ENCODE peak calls at places on chromosomes 13 and 19, in four cellular contexts. One of them, this sample, is unnamed.

GRCh38 chr13:39051157-39051556 is 12.9 kb downstream of the NHLRC3 start:
- DNase-seq in thoracic aorta: no peak
- DNase-seq in mammary epithelial cell: peak; percentile 22
- DNase-seq in dorsolateral prefrontal cortex: no peak
- DNase-seq in this sample: no peak

GRCh38 chr13:27583645-27584044 is 36.7 kb downstream of the LNX2 start:
- DNase-seq in thoracic aorta: no peak
- DNase-seq in mammary epithelial cell: no peak
- DNase-seq in dorsolateral prefrontal cortex: no peak
- DNase-seq in this sample: no peak

GRCh38 chr13:27442071-27442647 is 8.2 kb downstream of the MTIF3 start:
- DNase-seq in mammary epithelial cell: no peak
- DNase-seq in dorsolateral prefrontal cortex: no peak
- DNase-seq in thoracic aorta: no peak
- DNase-seq in this sample: no peak

GRCh38 chr19:584240-585001 is 5.3 kb upstream of the HCN2 start:
- DNase-seq in mammary epithelial cell: no peak
- DNase-seq in dorsolateral prefrontal cortex: no peak
- DNase-seq in thoracic aorta: no peak
- DNase-seq in this sample: no peak

GRCh38 chr19:3403489-3404323 is 37.3 kb downstream of the NFIC start:
- DNase-seq in mammary epithelial cell: peak; percentile 11
- DNase-seq in thoracic aorta: peak; percentile 93
- DNase-seq in dorsolateral prefrontal cortex: peak; percentile 77
- DNase-seq in this sample: no peak

GRCh38 chr13:29760561-29760960 is 89.9 kb downstream of the UBL3 start:
- DNase-seq in mammary epithelial cell: no peak
- DNase-seq in dorsolateral prefrontal cortex: no peak
- DNase-seq in thoracic aorta: no peak
- DNase-seq in this sample: no peak

GRCh38 chr19:2207991-2208860 is 27.9 kb downstream of the PLEKHJ1 start:
- DNase-seq in thoracic aorta: peak; percentile 12
- DNase-seq in dorsolateral prefrontal cortex: no peak
- DNase-seq in mammary epithelial cell: no peak
- DNase-seq in this sample: no peak

GRCh38 chr19:13012690-13013608 is 17.7 kb downstream of the NFIX start:
- DNase-seq in dorsolateral prefrontal cortex: no peak
- DNase-seq in thoracic aorta: no peak
- DNase-seq in mammary epithelial cell: peak; percentile 71
- DNase-seq in this sample: no peak

GRCh38 chr19:2782357-2782935 is 627 bp downstream of the SGTA start:
- DNase-seq in thoracic aorta: no peak
- DNase-seq in mammary epithelial cell: peak; percentile 5
- DNase-seq in dorsolateral prefrontal cortex: no peak
- DNase-seq in this sample: no peak

GRCh38 chr19:14023404-14024235 is 4.3 kb upstream of the RLN3 start:
- DNase-seq in thoracic aorta: no peak
- DNase-seq in mammary epithelial cell: peak; percentile 34
- DNase-seq in dorsolateral prefrontal cortex: no peak
- DNase-seq in this sample: no peak

GRCh38 chr19:35253316-35254286 is 4.8 kb downstream of the LSR start:
- DNase-seq in mammary epithelial cell: no peak
- DNase-seq in thoracic aorta: no peak
- DNase-seq in dorsolateral prefrontal cortex: no peak
- DNase-seq in this sample: no peak

GRCh38 chr19:34254552-34255432 is at the start of gene GARRE1:
- DNase-seq in mammary epithelial cell: no peak
- DNase-seq in thoracic aorta: no peak
- DNase-seq in dorsolateral prefrontal cortex: no peak
- DNase-seq in this sample: no peak

GRCh38 chr13:90839061-90839460 is 508.4 kb upstream of the MIR17HG start:
- DNase-seq in thoracic aorta: no peak
- DNase-seq in dorsolateral prefrontal cortex: no peak
- DNase-seq in mammary epithelial cell: peak; percentile 38
- DNase-seq in this sample: peak; percentile 61

GRCh38 chr19:11382898-11383705 is 1.0 kb downstream of the EPOR start:
- DNase-seq in mammary epithelial cell: no peak
- DNase-seq in thoracic aorta: no peak
- DNase-seq in dorsolateral prefrontal cortex: no peak
- DNase-seq in this sample: no peak

GRCh38 chr19:45716314-45717130 is 14.2 kb downstream of the FBXO46 start:
- DNase-seq in mammary epithelial cell: peak; percentile 50
- DNase-seq in dorsolateral prefrontal cortex: no peak
- DNase-seq in thoracic aorta: no peak
- DNase-seq in this sample: no peak

GRCh38 chr13:51742611-51743010 is 61.4 kb downstream of the DHRS12 start:
- DNase-seq in mammary epithelial cell: no peak
- DNase-seq in thoracic aorta: no peak
- DNase-seq in dorsolateral prefrontal cortex: no peak
- DNase-seq in this sample: no peak

GRCh38 chr13:106143930-106144709 is 391.3 kb downstream of the EFNB2 start:
- DNase-seq in dorsolateral prefrontal cortex: no peak
- DNase-seq in thoracic aorta: no peak
- DNase-seq in mammary epithelial cell: peak; percentile 87
- DNase-seq in this sample: peak; percentile 70

GRCh38 chr19:16379521-16380313 is 55.1 kb downstream of the KLF2 start:
- DNase-seq in mammary epithelial cell: no peak
- DNase-seq in thoracic aorta: no peak
- DNase-seq in dorsolateral prefrontal cortex: no peak
- DNase-seq in this sample: no peak

GRCh38 chr13:21256351-21256761 is 79.9 kb downstream of the MRPL57 start:
- DNase-seq in mammary epithelial cell: no peak
- DNase-seq in dorsolateral prefrontal cortex: no peak
- DNase-seq in thoracic aorta: no peak
- DNase-seq in this sample: no peak

GRCh38 chr19:5961969-5962945 is 15.7 kb downstream of the RANBP3 start:
- DNase-seq in dorsolateral prefrontal cortex: no peak
- DNase-seq in mammary epithelial cell: no peak
- DNase-seq in thoracic aorta: no peak
- DNase-seq in this sample: no peak

GRCh38 chr13:32824671-32825070 is 191.6 kb upstream of the KL start:
- DNase-seq in dorsolateral prefrontal cortex: no peak
- DNase-seq in mammary epithelial cell: peak; percentile 29
- DNase-seq in thoracic aorta: no peak
- DNase-seq in this sample: peak; percentile 40

GRCh38 chr19:52945652-52946321 is 16.9 kb downstream of the ZNF816 start:
- DNase-seq in mammary epithelial cell: no peak
- DNase-seq in dorsolateral prefrontal cortex: no peak
- DNase-seq in thoracic aorta: no peak
- DNase-seq in this sample: no peak

GRCh38 chr19:52941941-52942370 is 18.7 kb upstream of the ZNF888 start:
- DNase-seq in dorsolateral prefrontal cortex: no peak
- DNase-seq in mammary epithelial cell: peak; percentile 26
- DNase-seq in thoracic aorta: no peak
- DNase-seq in this sample: no peak

GRCh38 chr19:52943884-52944643 is 18.6 kb downstream of the ZNF816 start:
- DNase-seq in thoracic aorta: no peak
- DNase-seq in mammary epithelial cell: peak; percentile 39
- DNase-seq in dorsolateral prefrontal cortex: no peak
- DNase-seq in this sample: no peak

GRCh38 chr19:52943134-52943883 is 19.4 kb downstream of the ZNF816 start:
- DNase-seq in thoracic aorta: no peak
- DNase-seq in mammary epithelial cell: no peak
- DNase-seq in dorsolateral prefrontal cortex: no peak
- DNase-seq in this sample: no peak

DNA sequence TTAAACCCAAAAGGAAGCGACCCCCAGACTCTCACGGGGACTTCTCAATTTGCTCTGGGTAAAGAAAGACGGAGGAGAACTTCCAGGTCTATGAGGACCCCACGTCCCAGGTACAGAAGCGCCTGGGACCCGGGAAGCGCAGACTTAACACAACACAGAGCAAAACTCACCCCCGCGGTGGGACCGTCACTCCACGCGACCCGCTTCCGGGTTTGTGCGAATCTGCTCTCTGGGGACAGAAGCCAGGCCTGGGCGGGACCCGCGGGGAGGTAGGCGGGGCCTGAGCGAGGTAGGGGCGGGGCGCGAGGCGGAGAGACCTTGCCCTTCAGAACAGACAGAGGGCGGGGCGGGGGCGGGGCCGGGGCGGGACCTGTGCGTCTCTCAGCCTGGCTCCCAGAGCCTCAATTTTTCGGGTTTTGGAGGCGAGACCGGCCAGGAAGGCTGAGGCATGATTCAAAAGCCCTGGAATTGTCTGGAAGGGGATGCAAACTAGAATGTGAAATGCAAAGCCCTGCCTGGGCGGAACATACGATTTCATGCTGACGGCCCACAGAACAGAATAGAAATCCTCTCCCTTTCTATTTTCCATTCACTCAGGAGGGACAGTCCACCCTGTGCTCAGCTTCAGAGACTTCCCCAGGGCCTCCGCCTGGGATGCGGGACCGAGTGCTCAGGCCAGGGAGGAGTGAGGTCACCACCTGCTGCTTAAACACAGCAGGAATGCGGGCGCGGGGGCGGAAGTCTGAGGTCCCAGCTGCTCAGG is 19.3 kb upstream of the ZNF888 start:
- DNase-seq in mammary epithelial cell: peak; percentile 79
- DNase-seq in thoracic aorta: peak; percentile 62
- DNase-seq in dorsolateral prefrontal cortex: peak; percentile 83
- DNase-seq in this sample: no peak
- H3K27ac ChIP-seq in mammary epithelial cell: peak overlapping the region; percentile 58
- H3K27ac ChIP-seq in thoracic aorta: peak overlapping the region; percentile 83
- H3K27ac ChIP-seq in dorsolateral prefrontal cortex: no peak overlapping the region
- H3K27ac ChIP-seq in this sample: peak overlapping the region; percentile 99

GRCh38 chr19:7099597-7099921 is 30.1 kb downstream of the ZNF557 start:
- DNase-seq in dorsolateral prefrontal cortex: no peak
- DNase-seq in thoracic aorta: no peak
- DNase-seq in mammary epithelial cell: no peak
- DNase-seq in this sample: no peak

GRCh38 chr19:7101498-7102253 is 32.2 kb downstream of the ZNF557 start:
- DNase-seq in mammary epithelial cell: no peak
- DNase-seq in dorsolateral prefrontal cortex: no peak
- DNase-seq in thoracic aorta: no peak
- DNase-seq in this sample: no peak

GRCh38 chr19:7098701-7099596 is 29.4 kb downstream of the ZNF557 start:
- DNase-seq in thoracic aorta: peak; percentile 60
- DNase-seq in mammary epithelial cell: peak; percentile 90
- DNase-seq in dorsolateral prefrontal cortex: peak; percentile 84
- DNase-seq in this sample: peak; percentile 53

DNA sequence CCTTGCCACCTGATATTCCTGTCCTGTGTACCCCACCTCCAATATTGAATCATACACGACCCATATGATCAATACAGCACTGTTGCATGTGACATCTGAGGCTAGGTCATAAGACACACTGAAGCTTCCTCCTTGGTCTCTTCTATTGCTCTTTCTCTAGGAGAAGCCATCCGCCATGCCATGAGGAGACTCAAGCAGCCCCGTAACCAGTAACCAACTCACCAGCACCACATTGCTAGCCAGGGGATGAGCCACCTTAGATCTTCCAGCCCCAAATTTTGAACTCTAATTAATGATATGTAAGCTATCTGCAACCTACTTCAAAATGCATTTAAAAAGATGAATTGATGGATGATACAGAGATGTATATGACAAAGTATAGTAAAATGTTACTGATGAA is 28.6 kb downstream of the ZNF557 start:
- DNase-seq in dorsolateral prefrontal cortex: no peak
- DNase-seq in thoracic aorta: no peak
- DNase-seq in mammary epithelial cell: no peak
- DNase-seq in this sample: no peak
- H3K27ac ChIP-seq in dorsolateral prefrontal cortex: no peak overlapping the region
- H3K27ac ChIP-seq in thoracic aorta: no peak overlapping the region
- H3K27ac ChIP-seq in mammary epithelial cell: no peak overlapping the region
- H3K27ac ChIP-seq in this sample: no peak overlapping the region

GRCh38 chr13:114259374-114259773 is 22.0 kb upstream of the UPF3A start:
- DNase-seq in dorsolateral prefrontal cortex: no peak
- DNase-seq in thoracic aorta: no peak
- DNase-seq in mammary epithelial cell: no peak
- DNase-seq in this sample: no peak
- H3K27ac ChIP-seq in dorsolateral prefrontal cortex: no peak overlapping the region
- H3K27ac ChIP-seq in thoracic aorta: no peak overlapping the region
- H3K27ac ChIP-seq in mammary epithelial cell: no peak overlapping the region
- H3K27ac ChIP-seq in this sample: no peak overlapping the region

DNA sequence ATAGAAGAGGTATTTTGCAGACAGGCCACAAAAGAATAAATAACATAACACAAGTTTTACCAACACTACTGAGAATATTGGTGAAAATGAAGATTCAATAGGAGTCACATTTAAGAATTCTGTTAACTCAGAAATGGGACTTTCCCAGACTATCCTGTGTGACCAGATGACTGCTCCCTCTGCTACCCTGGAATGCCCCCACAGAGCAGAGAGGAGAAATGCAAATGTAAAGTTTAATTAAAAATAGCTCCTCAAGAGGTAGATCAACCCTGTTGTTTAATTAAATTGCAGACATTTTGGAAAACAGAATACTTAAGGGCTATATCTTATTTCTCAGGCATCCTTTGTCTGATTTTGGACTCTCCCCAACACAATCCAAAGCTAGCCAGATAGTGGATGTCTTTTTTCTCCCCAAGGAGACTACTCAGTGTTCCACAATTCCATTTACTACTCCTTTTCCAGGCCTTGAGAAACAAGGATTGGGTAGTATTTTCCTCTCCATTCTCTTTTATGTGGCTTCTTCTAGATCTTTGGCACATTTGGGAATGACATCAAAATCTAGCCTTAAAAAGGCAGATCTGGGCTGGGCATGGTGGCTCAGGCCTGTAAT is 104.7 kb upstream of the TSC22D1 start:
- DNase-seq in dorsolateral prefrontal cortex: no peak
- DNase-seq in thoracic aorta: no peak
- DNase-seq in mammary epithelial cell: no peak
- DNase-seq in this sample: no peak
- H3K27ac ChIP-seq in dorsolateral prefrontal cortex: no peak overlapping the region
- H3K27ac ChIP-seq in thoracic aorta: no peak overlapping the region
- H3K27ac ChIP-seq in mammary epithelial cell: no peak overlapping the region
- H3K27ac ChIP-seq in this sample: no peak overlapping the region

DNA sequence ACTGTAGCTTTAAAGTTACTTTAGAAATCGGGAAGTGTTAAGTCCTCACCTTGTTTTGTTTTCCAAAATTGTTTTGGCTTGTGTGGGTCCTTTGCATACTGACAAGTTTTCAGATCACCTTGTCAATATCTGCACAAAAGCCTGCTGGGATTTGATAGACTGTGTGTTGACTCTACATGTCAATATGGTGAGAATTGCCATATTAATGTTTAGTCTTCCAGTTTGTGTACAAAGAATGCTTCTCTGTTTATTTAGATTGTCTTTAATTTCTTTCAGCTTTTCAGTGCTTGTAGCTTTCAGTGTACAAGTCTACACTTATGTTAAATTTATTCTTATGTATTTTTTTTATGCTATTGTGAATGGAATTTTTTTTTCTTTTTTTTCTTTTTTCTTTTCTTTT is 50.2 kb downstream of the SIPA1L3 start:
- DNase-seq in thoracic aorta: no peak
- DNase-seq in dorsolateral prefrontal cortex: no peak
- DNase-seq in mammary epithelial cell: no peak
- DNase-seq in this sample: no peak
- H3K27ac ChIP-seq in thoracic aorta: no peak overlapping the region
- H3K27ac ChIP-seq in dorsolateral prefrontal cortex: no peak overlapping the region
- H3K27ac ChIP-seq in mammary epithelial cell: no peak overlapping the region
- H3K27ac ChIP-seq in this sample: no peak overlapping the region

GRCh38 chr19:41776700-41777099 is 19.7 kb upstream of the CEACAM3 start:
- DNase-seq in mammary epithelial cell: no peak
- DNase-seq in dorsolateral prefrontal cortex: no peak
- DNase-seq in thoracic aorta: no peak
- DNase-seq in this sample: peak; percentile 72

GRCh38 chr19:41769608-41770007 is 14.3 kb downstream of the CEACAM6 start:
- DNase-seq in dorsolateral prefrontal cortex: no peak
- DNase-seq in mammary epithelial cell: no peak
- DNase-seq in thoracic aorta: no peak
- DNase-seq in this sample: no peak

GRCh38 chr19:41771410-41771809 is 16.1 kb downstream of the CEACAM6 start:
- DNase-seq in thoracic aorta: no peak
- DNase-seq in dorsolateral prefrontal cortex: no peak
- DNase-seq in mammary epithelial cell: no peak
- DNase-seq in this sample: no peak

GRCh38 chr19:41774515-41774980 is 19.2 kb downstream of the CEACAM6 start:
- DNase-seq in dorsolateral prefrontal cortex: no peak
- DNase-seq in thoracic aorta: no peak
- DNase-seq in mammary epithelial cell: peak; percentile 96
- DNase-seq in this sample: peak; percentile 99
- H3K27ac ChIP-seq in dorsolateral prefrontal cortex: no peak overlapping the region
- H3K27ac ChIP-seq in thoracic aorta: no peak overlapping the region
- H3K27ac ChIP-seq in mammary epithelial cell: peak overlapping the region; percentile 10
- H3K27ac ChIP-seq in this sample: peak overlapping the region; percentile 98